ENCODE peak calls at places on chromosomes 13 and 19, in six cellular contexts. D, H, X, E, W and T are unnamed samples.

GRCh38 chr19:19816679-19817078 is 4.9 kb downstream of the ZNF506 start:
- DNase-seq in E (peak; percentile 27), H (no peak), D (no peak), X (no peak), W (no peak), T (no peak)

GRCh38 chr19:58558623-58559274 is 338 bp upstream of the UBE2M start:
- DNase-seq in X (peak; percentile 91), H (peak; percentile 100), E (peak; percentile 99), W (peak; percentile 98), D (peak; percentile 99), T (peak; percentile 100)

GRCh38 chr19:13506550-13506878 is 235 bp upstream of the CACNA1A start:
- DNase-seq in E (peak; percentile 58), H (no peak), X (no peak), W (no peak), D (peak; percentile 73), T (peak; percentile 57)

GRCh38 chr13:40692946-40693345 is 26.5 kb upstream of the FOXO1 start:
- DNase-seq in X (no peak), E (no peak), H (peak; percentile 18), D (no peak), W (no peak), T (no peak)

GRCh38 chr19:44692379-44692721 is 6.6 kb upstream of the CEACAM16 start:
- DNase-seq in W (no peak), E (no peak), H (no peak), D (no peak), X (no peak), T (no peak)

GRCh38 chr19:3375221-3376088 is 9.1 kb downstream of the NFIC start:
- DNase-seq in D (peak; percentile 63), X (peak; percentile 90), E (no peak), W (no peak), H (no peak), T (no peak)

GRCh38 chr19:30069535-30070197 is 127.6 kb downstream of the URI1 start:
- DNase-seq in H (no peak), E (no peak), D (no peak), X (no peak), W (no peak), T (no peak)

GRCh38 chr19:2032296-2032941 is 16.9 kb upstream of the BTBD2 start:
- DNase-seq in X (peak; percentile 91), E (no peak), W (peak; percentile 84), H (peak; percentile 89), D (peak; percentile 93), T (peak; percentile 31)

GRCh38 chr19:35843676-35844481 is 8.4 kb downstream of the NPHS1 start:
- DNase-seq in W (peak; percentile 74), E (peak; percentile 95), X (peak; percentile 79), D (peak; percentile 18), H (no peak), T (peak; percentile 73)

GRCh38 chr13:112748947-112749346 is 59.1 kb downstream of the ATP11A start:
- DNase-seq in E (no peak), X (no peak), W (no peak), H (no peak), D (peak; percentile 58), T (no peak)

GRCh38 chr19:18417250-18418033 is 1.8 kb upstream of the SSBP4 start:
- DNase-seq in E (peak; percentile 89), D (peak; percentile 82), X (peak; percentile 91), H (peak; percentile 72), W (no peak), T (peak; percentile 88)

GRCh38 chr19:20422216-20422615 is 143.4 kb downstream of the ZNF737 start:
- DNase-seq in D (peak; percentile 0), W (no peak), X (no peak), H (no peak), E (no peak), T (peak; percentile 55)

GRCh38 chr13:25171517-25172302 is at the start of gene AMER2:
- DNase-seq in W (no peak), E (peak; percentile 37), H (no peak), X (peak; percentile 75), D (peak; percentile 49), T (peak; percentile 86)

GRCh38 chr19:18761531-18762110 is 29.5 kb downstream of the COMP start:
- DNase-seq in E (no peak), X (no peak), D (no peak), H (no peak), W (no peak), T (no peak)

GRCh38 chr19:4425531-4425930 is 23.1 kb downstream of the CHAF1A start:
- DNase-seq in W (no peak), D (peak; percentile 96), H (no peak), X (no peak), E (no peak), T (no peak)

GRCh38 chr19:4429266-4430200 is 27.1 kb downstream of the CHAF1A start:
- DNase-seq in D (no peak), E (no peak), W (no peak), H (no peak), X (no peak), T (no peak)

GRCh38 chr19:4431808-4432674 is 25.6 kb downstream of the UBXN6 start:
- DNase-seq in D (no peak), E (no peak), H (no peak), X (no peak), W (no peak), T (no peak)

GRCh38 chr19:4430760-4431159 is 26.8 kb downstream of the UBXN6 start:
- DNase-seq in X (no peak), W (no peak), D (no peak), E (no peak), H (no peak), T (no peak)

GRCh38 chr19:4428326-4428975 is 26.0 kb downstream of the CHAF1A start:
- DNase-seq in D (no peak), H (no peak), X (no peak), E (no peak), W (no peak), T (no peak)
- TF ChIP-seq EZH2phosphoT487 in D (no peak), H (no peak), X (no peak), E (no peak), W (no peak), T (no peak)

DNA sequence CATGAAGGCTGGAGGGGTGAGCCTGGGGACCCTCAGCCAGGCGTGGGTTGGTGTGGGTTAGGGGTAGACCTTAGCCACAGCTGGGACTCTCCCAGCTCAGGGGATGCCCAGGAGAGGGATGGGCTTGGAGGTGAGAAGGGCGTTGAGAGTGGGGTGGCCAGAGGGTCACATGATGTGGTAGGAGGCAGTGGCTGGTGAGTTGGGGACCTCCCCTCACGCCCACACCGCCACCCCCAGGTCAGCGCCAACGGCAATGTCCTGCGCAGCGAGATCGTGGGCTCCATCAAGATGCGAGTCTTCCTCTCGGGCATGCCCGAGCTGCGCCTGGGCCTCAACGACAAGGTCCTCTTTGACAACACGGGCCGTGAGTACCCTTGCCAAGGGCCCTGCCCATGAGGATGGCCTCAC is 28.5 kb downstream of the AP1M1 start:
- DNase-seq in W (no peak), X (no peak), D (no peak), E (no peak), H (no peak), T (no peak)
- H3K36me3 ChIP-seq in W (no peaks in the 10 kb centered on the region), X (peaks cover 45% of the 10 kb centered on the region), D (peaks cover 32% of the 10 kb centered on the region), E (peaks cover 7% of the 10 kb centered on the region), H (peaks cover 26% of the 10 kb centered on the region), T (no peaks in the 10 kb centered on the region)

DNA sequence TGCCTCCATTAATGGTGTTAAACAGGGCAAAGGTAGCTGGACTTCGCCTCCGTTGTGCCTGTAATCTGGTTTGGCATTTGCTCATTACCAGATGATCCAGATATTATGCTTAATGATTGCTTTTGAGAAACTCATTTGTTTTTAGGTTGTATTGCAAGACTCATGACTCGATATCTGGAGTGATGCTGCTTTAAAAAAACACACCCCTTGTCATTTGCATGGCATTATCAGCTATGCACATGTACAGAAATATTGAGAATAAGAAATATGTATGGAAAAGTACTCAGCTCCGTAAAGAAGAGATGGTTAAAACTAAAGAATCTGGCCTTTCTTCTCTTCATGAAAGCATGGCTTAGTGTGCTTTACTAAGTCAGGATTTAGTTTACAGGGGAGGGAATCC is 95.0 kb downstream of the ARHGEF7 start:
- DNase-seq in H (no peak), X (no peak), D (no peak), E (no peak), W (no peak), T (peak; percentile 41)
- H3K27ac ChIP-seq in H (no peak overlapping the region), X (peak overlapping the region; percentile 60), D (peak overlapping the region; percentile 73), E (peak overlapping the region; percentile 81), W (no peak overlapping the region), T (peak overlapping the region; percentile 78)

DNA sequence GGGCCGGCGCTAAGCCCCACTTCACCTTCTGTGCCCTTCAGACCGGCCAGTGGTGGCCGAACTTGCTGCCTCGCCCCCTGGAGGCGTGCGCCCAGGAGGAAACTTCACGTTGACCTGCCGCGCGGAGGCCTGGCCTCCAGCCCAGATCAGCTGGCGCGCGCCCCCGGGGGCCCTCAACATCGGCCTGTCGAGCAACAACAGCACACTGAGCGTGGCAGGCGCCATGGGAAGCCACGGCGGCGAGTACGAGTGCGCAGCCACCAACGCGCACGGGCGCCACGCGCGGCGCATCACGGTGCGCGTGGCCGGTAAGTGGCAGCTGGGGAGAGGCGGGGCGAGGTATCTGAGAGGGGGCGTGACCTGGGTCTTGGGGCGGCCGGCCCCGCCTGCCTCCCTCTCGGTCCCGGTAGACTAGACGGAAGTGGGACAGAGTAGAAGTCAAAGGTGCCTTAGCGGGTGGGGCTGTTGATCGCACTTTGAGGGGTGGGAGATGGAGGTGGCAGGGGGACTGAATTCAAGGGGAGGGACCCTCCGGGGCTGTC is 5.6 kb downstream of the ICAM5 start:
- DNase-seq in H (no peak), D (peak; percentile 46), X (peak; percentile 52), E (peak; percentile 78), W (no peak), T (peak; percentile 46)
- TF ChIP-seq EZH2phosphoT487 in H (no peak), D (no peak), X (no peak), E (no peak), W (no peak), T (peak; percentile 88)

GRCh38 chr19:17330546-17331253 is 4.0 kb downstream of the ANO8 start:
- DNase-seq in E (no peak), H (no peak), D (no peak), W (no peak), X (no peak), T (no peak)
- H3K36me3 ChIP-seq in E (no peaks in the 10 kb centered on the region), H (peaks cover 6% of the 10 kb centered on the region), D (no peaks in the 10 kb centered on the region), W (no peaks in the 10 kb centered on the region), X (no peaks in the 10 kb centered on the region), T (no peaks in the 10 kb centered on the region)

DNA sequence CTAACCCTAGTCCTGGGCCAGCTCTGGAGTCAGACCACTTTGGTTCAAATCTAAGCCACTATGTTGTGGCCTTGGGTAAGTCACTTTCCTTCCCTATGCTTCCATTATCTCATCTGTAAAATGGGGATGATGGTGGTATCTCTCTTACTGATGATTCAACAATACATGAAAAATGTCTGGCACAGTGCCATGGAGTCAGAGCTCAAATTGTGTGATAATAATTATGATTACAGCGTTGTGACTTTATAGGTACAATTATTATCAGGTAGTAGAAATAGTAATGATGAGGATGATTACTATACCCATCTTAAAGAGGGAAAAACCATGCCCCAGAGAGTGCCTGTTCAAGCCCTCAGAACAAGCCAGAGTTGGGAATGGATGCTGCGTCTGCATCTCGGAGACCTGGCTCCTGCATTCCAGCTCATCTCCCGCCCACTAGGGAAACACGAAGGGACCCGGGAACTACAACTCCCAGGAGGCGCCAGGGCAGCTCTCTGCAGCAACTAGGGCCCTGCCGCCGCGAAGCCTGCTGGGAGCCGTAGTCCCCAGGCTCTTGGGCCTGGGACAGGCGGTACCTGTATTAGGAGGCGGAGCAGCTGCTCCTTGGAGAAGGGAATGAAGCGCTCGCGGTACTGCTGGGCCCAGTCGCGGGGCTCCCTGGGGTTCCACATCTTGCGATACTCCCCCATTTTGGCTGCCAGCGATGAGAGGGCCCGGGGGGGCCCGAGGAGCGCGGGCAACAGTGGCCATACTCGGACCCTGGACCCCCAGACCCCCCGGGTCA is 832 bp downstream of the TMEM143 start:
- DNase-seq in X (peak; percentile 88), D (peak; percentile 97), E (peak; percentile 98), W (peak; percentile 92), H (peak; percentile 94), T (peak; percentile 98)
- H3K27ac ChIP-seq in X (peak overlapping the region; percentile 85), D (peak overlapping the region; percentile 50), E (peak overlapping the region; percentile 96), W (peak overlapping the region; percentile 86), H (peak overlapping the region; percentile 42), T (no peak overlapping the region)